ENCODE peak calls at places on chromosomes 5 and 9, in four cellular contexts. G is HepG2, Y is K562, U is GM12878. S is an unnamed sample.

GRCh38 chr9:19230356-19231125 is at the start of gene DENND4C:
- DNase-seq in G (peak), Y (peak), U (peak), S (peak)

GRCh38 chr9:71830131-71830530 is 61.8 kb upstream of the CEMIP2 start:
- DNase-seq in G (no peak), Y (no peak), U (no peak), S (no peak)

GRCh38 chr5:158119852-158120708 is 261.1 kb upstream of the CLINT1 start:
- DNase-seq in G (no peak), Y (no peak), U (no peak), S (no peak)

GRCh38 chr5:154285661-154286408 is 95.3 kb downstream of the GALNT10 start:
- DNase-seq in G (peak), Y (no peak), U (no peak), S (no peak)

GRCh38 chr5:75668988-75669760 is 48.1 kb downstream of the POC5 start:
- DNase-seq in G (peak), Y (peak), U (peak), S (no peak)

GRCh38 chr9:114718801-114719221 is 36.8 kb upstream of the TEX48 start:
- DNase-seq in G (no peak), Y (no peak), U (no peak), S (no peak)

GRCh38 chr5:44536650-44537260 is 147.5 kb upstream of the FGF10 start:
- DNase-seq in G (peak), Y (peak), U (no peak), S (peak)

GRCh38 chr9:68552700-68553099 is 12.0 kb upstream of the TMEM252 start:
- DNase-seq in G (no peak), Y (no peak), U (no peak), S (no peak)

GRCh38 chr5:139410886-139411835 is 7.3 kb upstream of the SPATA24 start:
- DNase-seq in G (no peak), Y (no peak), U (no peak), S (no peak)

GRCh38 chr9:21653091-21653490 is 149.3 kb upstream of the MTAP start:
- DNase-seq in G (no peak), Y (no peak), U (no peak), S (no peak)

GRCh38 chr9:124202447-124202971 is 55.2 kb upstream of the NEK6 start:
- DNase-seq in G (no peak), Y (peak), U (peak), S (no peak)

GRCh38 chr9:98884849-98885248 is 58.9 kb upstream of the COL15A1 start:
- DNase-seq in G (no peak), Y (no peak), U (no peak), S (no peak)

GRCh38 chr5:4082966-4083564 is 487.4 kb downstream of the IRX1 start:
- DNase-seq in G (no peak), Y (no peak), U (no peak), S (no peak)

GRCh38 chr5:148972958-148973357 is 89.9 kb downstream of the SH3TC2 start:
- DNase-seq in G (peak), Y (no peak), U (no peak), S (no peak)

GRCh38 chr5:122473138-122473843 is 161.3 kb downstream of the SNCAIP start:
- DNase-seq in G (no peak), Y (no peak), U (no peak), S (no peak)

GRCh38 chr5:150846651-150847333 is 471 bp downstream of the IRGM start:
- DNase-seq in G (peak), Y (peak), U (peak), S (peak)

DNA sequence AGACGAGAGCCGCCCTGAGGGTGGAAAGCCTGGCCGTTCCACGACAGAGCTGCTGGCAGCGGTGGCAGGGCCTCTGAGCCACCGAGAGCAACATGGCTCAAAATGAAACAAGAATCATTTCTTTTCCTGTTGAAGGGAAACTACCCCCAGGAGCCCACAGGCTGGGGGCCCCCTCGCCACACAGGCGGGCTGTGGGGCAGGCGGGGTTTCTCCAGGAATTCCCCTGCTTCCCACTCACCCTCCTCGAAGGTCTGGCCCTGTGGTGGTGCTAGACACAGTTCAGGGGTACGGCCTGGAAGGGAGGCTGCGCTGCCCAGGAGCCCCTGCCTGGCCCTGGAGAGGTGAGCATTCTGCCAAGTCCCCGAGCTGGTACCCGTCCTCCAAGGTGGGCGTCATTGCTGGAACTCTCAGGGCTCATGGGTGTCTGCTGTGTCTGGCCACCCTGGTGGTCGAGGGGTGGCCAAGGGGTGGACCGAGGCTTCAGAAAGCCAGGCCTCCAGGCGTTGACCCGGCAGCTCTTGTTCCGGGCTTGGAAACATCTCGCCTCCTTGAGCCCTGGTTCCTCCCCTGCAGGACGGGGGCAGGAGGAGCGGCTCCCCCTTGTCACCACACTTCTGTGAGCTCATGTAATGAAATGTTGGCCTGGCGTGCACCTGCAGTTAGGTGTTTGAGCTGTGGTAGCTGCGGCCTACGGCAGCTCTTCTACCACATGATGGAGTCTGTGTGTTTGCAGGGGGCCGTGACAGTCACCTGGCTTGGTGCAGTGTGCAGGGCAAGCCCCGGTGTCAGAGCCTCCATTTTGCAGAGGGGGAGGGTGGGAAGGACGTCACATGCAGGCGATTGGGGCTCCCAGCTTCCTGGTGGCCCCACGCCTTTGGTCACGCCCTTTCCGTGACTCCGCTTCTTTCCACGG is 65.3 kb downstream of the RXRA start:
- DNase-seq in G (no peak), Y (peak), U (peak), S (no peak)
- TF ChIP-seq FOXK2 in G (no peak), Y (no peak), U (peak), S (no peak)

GRCh38 chr5:137216976-137217598 is 282.0 kb downstream of the SPOCK1 start:
- DNase-seq in G (peak), Y (no peak), U (no peak), S (no peak)

GRCh38 chr5:137218896-137219295 is 280.2 kb downstream of the SPOCK1 start:
- DNase-seq in G (no peak), Y (no peak), U (no peak), S (no peak)

GRCh38 chr5:137217599-137218200 is 281.4 kb downstream of the SPOCK1 start:
- DNase-seq in G (no peak), Y (no peak), U (no peak), S (no peak)

GRCh38 chr5:137220523-137220927 is 278.6 kb downstream of the SPOCK1 start:
- DNase-seq in G (peak), Y (peak), U (no peak), S (peak)

GRCh38 chr5:137218471-137218870 is 280.7 kb downstream of the SPOCK1 start:
- DNase-seq in G (no peak), Y (no peak), U (no peak), S (no peak)
- TF ChIP-seq FOXK2 in G (no peak), Y (no peak), U (no peak), S (no peak)

GRCh38 chr9:89010526-89011089 is 19.3 kb downstream of the S1PR3 start:
- DNase-seq in G (no peak), Y (no peak), U (no peak), S (no peak)

GRCh38 chr9:89010056-89010455 is 18.8 kb downstream of the S1PR3 start:
- DNase-seq in G (no peak), Y (no peak), U (no peak), S (no peak)

GRCh38 chr9:89011683-89012082 is 20.4 kb downstream of the S1PR3 start:
- DNase-seq in G (no peak), Y (no peak), U (no peak), S (no peak)

GRCh38 chr9:89013660-89014059 is 22.4 kb downstream of the S1PR3 start:
- DNase-seq in G (no peak), Y (no peak), U (no peak), S (no peak)

GRCh38 chr9:89012294-89013042 is 21.2 kb downstream of the S1PR3 start:
- DNase-seq in G (no peak), Y (no peak), U (no peak), S (no peak)
- TF ChIP-seq FOXK2 in G (no peak), Y (no peak), U (no peak), S (no peak)

DNA sequence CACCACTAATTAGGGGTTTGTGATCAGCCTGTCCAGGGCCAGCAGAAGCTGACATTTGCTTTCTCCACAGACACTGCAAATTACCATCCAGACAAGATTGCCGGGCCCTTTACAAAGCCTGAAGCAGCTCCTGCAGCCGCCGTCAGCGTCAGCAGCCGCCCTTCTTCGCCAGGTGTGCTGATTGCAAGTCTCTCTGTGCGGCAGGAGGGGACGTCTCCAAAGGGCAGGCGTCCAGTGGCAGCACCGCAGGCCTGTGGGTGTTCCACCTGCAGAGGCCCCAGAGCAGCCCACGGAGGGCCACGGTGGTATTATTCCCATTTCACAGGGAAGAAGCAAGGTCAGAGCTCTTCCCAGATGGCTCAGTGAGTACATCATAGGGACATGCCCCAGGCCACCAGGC is 108.0 kb upstream of the PPP1R26 start:
- DNase-seq in G (no peak), Y (no peak), U (no peak), S (no peak)
- TF ChIP-seq FOXK2 in G (no peak), Y (no peak), U (no peak), S (no peak)

DNA sequence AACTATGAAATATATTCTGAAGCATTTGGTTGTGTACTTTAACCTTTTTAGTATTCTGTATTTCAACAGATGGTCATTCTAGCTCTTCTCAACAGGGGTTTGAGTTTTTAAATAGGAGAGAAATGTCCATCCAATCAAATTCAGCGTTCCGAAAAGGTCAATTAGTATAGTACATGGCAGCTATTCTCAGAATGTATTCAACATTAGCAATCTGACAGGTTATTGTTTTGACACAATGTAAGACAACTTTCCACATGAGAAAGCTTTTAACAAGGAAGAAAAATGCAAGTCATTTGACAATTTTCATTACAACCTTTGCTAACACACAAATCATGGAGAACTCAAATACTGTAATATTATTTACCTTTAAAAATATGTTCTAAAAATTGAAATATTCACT is 996.4 kb upstream of the CDH10 start:
- DNase-seq in G (no peak), Y (no peak), U (no peak), S (no peak)
- TF ChIP-seq FOXK2 in G (no peak), Y (no peak), U (no peak), S (no peak)

GRCh38 chr9:110521211-110521610 is 58.3 kb downstream of the SVEP1 start:
- DNase-seq in G (no peak), Y (no peak), U (no peak), S (no peak)

GRCh38 chr9:110528645-110529044 is 50.9 kb downstream of the SVEP1 start:
- DNase-seq in G (no peak), Y (no peak), U (no peak), S (no peak)

GRCh38 chr9:110531776-110532175 is 47.8 kb downstream of the SVEP1 start:
- DNase-seq in G (no peak), Y (no peak), U (no peak), S (no peak)

DNA sequence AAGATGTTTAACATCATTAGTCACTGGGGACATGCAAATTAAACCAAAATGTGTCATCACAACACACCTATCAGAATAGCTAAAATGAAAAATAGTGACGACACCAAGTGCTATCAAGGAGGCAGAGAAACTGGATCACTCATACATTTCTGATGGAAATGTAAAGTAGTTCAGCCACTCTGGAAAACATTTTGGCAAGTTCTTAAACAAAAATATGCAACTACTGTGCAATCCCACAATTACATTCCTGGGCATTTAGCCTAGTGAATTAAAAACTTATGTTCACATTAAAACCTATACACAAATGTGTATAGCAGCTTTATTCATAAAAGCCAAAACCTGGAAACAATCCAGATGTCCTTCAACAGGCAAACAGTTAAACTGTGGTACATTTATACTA is 53.1 kb downstream of the SVEP1 start:
- DNase-seq in G (no peak), Y (no peak), U (no peak), S (no peak)
- TF ChIP-seq FOXK2 in G (no peak), Y (no peak), U (no peak), S (no peak)

GRCh38 chr5:115181757-115182156 is 12.0 kb upstream of the TRIM36 start:
- DNase-seq in G (no peak), Y (no peak), U (no peak), S (no peak)

GRCh38 chr5:115179959-115180709 is 10.4 kb upstream of the TRIM36 start:
- DNase-seq in G (no peak), Y (no peak), U (no peak), S (peak)

GRCh38 chr5:115184780-115185179 is 15.1 kb upstream of the TRIM36 start:
- DNase-seq in G (no peak), Y (no peak), U (no peak), S (no peak)

GRCh38 chr5:115179068-115179958 is 9.6 kb upstream of the TRIM36 start:
- DNase-seq in G (no peak), Y (no peak), U (no peak), S (peak)
- TF ChIP-seq FOXK2 in G (no peak), Y (no peak), U (no peak), S (no peak)

GRCh38 chr9:6600006-6600405 is 45.5 kb downstream of the GLDC start:
- DNase-seq in G (no peak), Y (no peak), U (no peak), S (no peak)

GRCh38 chr9:6600426-6600825 is 45.1 kb downstream of the GLDC start:
- DNase-seq in G (no peak), Y (no peak), U (no peak), S (no peak)

GRCh38 chr9:6610073-6610472 is 35.5 kb downstream of the GLDC start:
- DNase-seq in G (no peak), Y (no peak), U (no peak), S (no peak)

GRCh38 chr9:6609499-6610016 is 36.0 kb downstream of the GLDC start:
- DNase-seq in G (no peak), Y (no peak), U (no peak), S (no peak)

DNA sequence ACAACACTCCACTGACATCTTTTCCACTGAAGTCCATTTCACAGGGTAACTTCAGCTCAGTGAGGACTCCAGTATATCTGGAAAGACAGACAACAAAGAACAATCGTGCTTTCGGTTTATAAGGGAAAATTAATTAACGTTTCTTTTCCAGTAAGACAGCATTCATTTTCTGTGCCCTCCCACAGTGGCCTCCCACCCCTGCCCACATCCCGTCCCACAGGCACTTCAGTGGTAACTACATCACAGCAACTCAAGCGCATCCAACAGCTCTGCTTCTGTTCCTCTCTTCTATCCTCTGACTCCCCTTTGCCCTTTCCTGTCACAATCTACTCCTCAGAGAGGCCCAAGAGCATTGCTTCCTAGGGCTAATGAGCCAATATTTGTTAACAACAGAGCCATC is 40.3 kb downstream of the GLDC start:
- DNase-seq in G (no peak), Y (no peak), U (peak), S (no peak)
- TF ChIP-seq FOXK2 in G (no peak), Y (no peak), U (no peak), S (no peak)

DNA sequence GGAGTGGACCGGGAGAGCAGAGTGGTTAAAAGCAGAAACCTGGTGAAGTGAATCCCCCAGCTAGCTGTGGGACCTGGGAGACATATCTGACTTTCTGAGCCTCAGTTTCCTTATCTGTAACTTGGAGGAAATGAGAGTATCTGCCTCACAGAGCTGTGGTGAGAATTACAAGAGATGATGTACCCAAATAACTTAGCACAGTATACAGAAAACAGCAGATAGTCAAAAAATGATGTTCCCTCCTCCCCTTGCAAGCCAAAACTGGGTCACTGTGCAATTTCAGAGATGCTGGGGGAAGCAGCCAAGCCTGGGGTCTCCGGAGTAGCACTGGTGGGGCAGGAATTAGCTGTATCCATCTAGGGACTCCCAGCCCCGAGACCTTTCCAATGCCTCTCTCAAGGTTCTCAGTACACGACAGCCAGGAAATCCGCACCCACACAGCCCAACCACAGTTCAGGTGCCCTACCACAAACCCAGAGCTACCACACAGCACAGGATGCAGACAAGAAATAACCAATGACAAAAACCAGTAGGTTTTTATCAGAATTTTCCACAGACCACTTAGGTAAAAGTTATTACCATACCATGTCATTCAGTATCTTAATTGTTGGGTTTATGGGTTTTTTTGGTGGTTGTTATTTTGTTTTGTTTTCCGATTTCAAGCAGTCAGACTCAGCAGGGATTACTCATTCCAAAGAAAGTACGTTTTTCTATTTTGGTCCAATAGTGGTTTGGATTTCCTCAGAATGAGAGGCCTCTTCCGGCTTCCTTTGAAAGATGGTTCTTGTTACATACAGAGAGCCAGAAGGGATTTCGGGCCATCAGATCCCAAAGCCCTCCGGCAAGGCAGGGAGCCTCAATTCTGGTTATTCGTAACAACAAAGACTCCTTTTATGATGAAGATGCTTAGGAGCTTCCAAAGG is 4.9 kb upstream of the HRH2 start:
- DNase-seq in G (no peak), Y (no peak), U (no peak), S (no peak)
- TF ChIP-seq FOXK2 in G (no peak), Y (no peak), U (no peak), S (no peak)

GRCh38 chr5:1255081-1255561 is 29.9 kb downstream of the SLC6A18 start:
- DNase-seq in G (no peak), Y (no peak), U (no peak), S (no peak)
- TF ChIP-seq FOXK2 in G (no peak), Y (peak), U (no peak), S (no peak)

S was measured in HEK293T.